ENCODE peak calls at places on chromosomes 6 and 20, in nine cellular contexts. V, O, T, Z, N, Q, W, L and U are unnamed samples.

GRCh38 chr6:119350202-119351004 is 842 bp upstream of the MAN1A1 start:
- DNase-seq in V (no peak), O (peak), T (no peak), Z (peak), N (peak), Q (no peak), W (no peak), L (no peak), U (peak)

GRCh38 chr20:18739785-18740184 is 73.8 kb upstream of the SCP2D1 start:
- DNase-seq in V (no peak), O (peak), T (no peak), Z (no peak), N (no peak), Q (no peak), W (no peak), L (no peak), U (no peak)

GRCh38 chr6:44534291-44534690 is 146.8 kb downstream of the CDC5L start:
- DNase-seq in V (no peak), O (no peak), T (no peak), Z (no peak), N (no peak), Q (no peak), W (no peak), L (no peak), U (no peak)

GRCh38 chr6:104572901-104573300 is 286.8 kb downstream of the HACE1 start:
- DNase-seq in V (no peak), O (no peak), T (no peak), Z (no peak), N (no peak), Q (no peak), W (no peak), L (no peak), U (no peak)

GRCh38 chr6:63598001-63598250 is 25.6 kb downstream of the LOC128125822 start:
- DNase-seq in V (no peak), O (no peak), T (no peak), Z (no peak), N (no peak), Q (no peak), W (no peak), L (no peak), U (no peak)

GRCh38 chr6:36362551-36363389 is 24.7 kb downstream of the ETV7 start:
- DNase-seq in V (no peak), O (no peak), T (no peak), Z (no peak), N (no peak), Q (no peak), W (no peak), L (no peak), U (no peak)

GRCh38 chr6:155078331-155078745 is 83.2 kb downstream of the TIAM2 start:
- DNase-seq in V (no peak), O (no peak), T (no peak), Z (no peak), N (no peak), Q (no peak), W (no peak), L (no peak), U (no peak)

GRCh38 chr6:68044264-68044663 is 590.8 kb upstream of the ADGRB3 start:
- DNase-seq in V (no peak), O (no peak), T (no peak), Z (no peak), N (no peak), Q (no peak), W (no peak), L (no peak), U (no peak)

GRCh38 chr6:106076139-106076538 is 10.0 kb upstream of the PRDM1 start:
- DNase-seq in V (no peak), O (no peak), T (no peak), Z (no peak), N (no peak), Q (no peak), W (no peak), L (no peak), U (no peak)

GRCh38 chr6:35969676-35970075 is 48.8 kb upstream of the SRPK1 start:
- DNase-seq in V (no peak), O (no peak), T (no peak), Z (no peak), N (no peak), Q (no peak), W (no peak), L (no peak), U (no peak)

GRCh38 chr6:169156108-169156821 is 97.4 kb downstream of the THBS2 start:
- DNase-seq in V (no peak), O (no peak), T (no peak), Z (no peak), N (no peak), Q (no peak), W (no peak), L (no peak), U (no peak)

GRCh38 chr6:46115634-46116033 is 14.2 kb upstream of the ENPP4 start:
- DNase-seq in V (no peak), O (no peak), T (no peak), Z (no peak), N (no peak), Q (no peak), W (no peak), L (no peak), U (no peak)

GRCh38 chr6:109892451-109893435 is 85.4 kb upstream of the GPR6 start:
- DNase-seq in V (no peak), O (no peak), T (peak), Z (no peak), N (no peak), Q (no peak), W (no peak), L (no peak), U (no peak)

GRCh38 chr6:91660893-91661292 is 1074.0 kb upstream of the MAP3K7 start:
- DNase-seq in V (no peak), O (no peak), T (no peak), Z (no peak), N (no peak), Q (no peak), W (no peak), L (no peak), U (no peak)

GRCh38 chr20:58953050-58953449 is 28.0 kb upstream of the NELFCD start:
- DNase-seq in V (no peak), O (no peak), T (no peak), Z (no peak), N (no peak), Q (no peak), W (no peak), L (no peak), U (no peak)

GRCh38 chr20:50872562-50873288 is 58.5 kb downstream of the ADNP start:
- DNase-seq in V (no peak), O (no peak), T (no peak), Z (no peak), N (no peak), Q (peak), W (no peak), L (no peak), U (no peak)

GRCh38 chr20:25065625-25066338 is 7.8 kb upstream of the ACSS1 start:
- DNase-seq in V (peak), O (peak), T (peak), Z (peak), N (peak), Q (peak), W (peak), L (no peak), U (peak)

GRCh38 chr20:1935696-1936366 is 40.6 kb downstream of the SIRPA start:
- DNase-seq in V (peak), O (no peak), T (no peak), Z (no peak), N (no peak), Q (no peak), W (no peak), L (no peak), U (no peak)

GRCh38 chr6:490251-491037 is 98.9 kb downstream of the IRF4 start:
- DNase-seq in V (no peak), O (no peak), T (no peak), Z (no peak), N (peak), Q (no peak), W (no peak), L (no peak), U (no peak)

GRCh38 chr6:14804444-14805210 is 441.2 kb upstream of the JARID2 start:
- DNase-seq in V (peak), O (no peak), T (no peak), Z (no peak), N (no peak), Q (no peak), W (no peak), L (no peak), U (no peak)

GRCh38 chr20:51500936-51501335 is 41.6 kb downstream of the NFATC2 start:
- DNase-seq in V (no peak), O (no peak), T (no peak), Z (peak), N (peak), Q (no peak), W (peak), L (no peak), U (no peak)

GRCh38 chr6:31393932-31394331 is 9.5 kb upstream of the MICA start:
- DNase-seq in V (no peak), O (no peak), T (no peak), Z (no peak), N (no peak), Q (no peak), W (no peak), L (no peak), U (no peak)

GRCh38 chr20:14344746-14345145 is 7.3 kb upstream of the FLRT3 start:
- DNase-seq in V (no peak), O (no peak), T (no peak), Z (no peak), N (no peak), Q (no peak), W (no peak), L (no peak), U (no peak)

GRCh38 chr6:138493413-138493812 is 5.9 kb downstream of the NHSL1 start:
- DNase-seq in V (no peak), O (no peak), T (peak), Z (no peak), N (no peak), Q (no peak), W (no peak), L (no peak), U (no peak)

GRCh38 chr6:97136644-97137358 is 146.2 kb downstream of the MMS22L start:
- DNase-seq in V (no peak), O (no peak), T (no peak), Z (no peak), N (no peak), Q (no peak), W (no peak), L (no peak), U (no peak)

GRCh38 chr20:50992336-50992732 is 30.6 kb downstream of the KCNG1 start:
- DNase-seq in V (no peak), O (no peak), T (peak), Z (no peak), N (no peak), Q (no peak), W (no peak), L (no peak), U (no peak)

GRCh38 chr20:8764289-8764962 is 304.5 kb upstream of the PLCB4 start:
- DNase-seq in V (no peak), O (no peak), T (peak), Z (no peak), N (no peak), Q (no peak), W (no peak), L (no peak), U (no peak)

GRCh38 chr20:59678286-59678685 is 73.9 kb downstream of the PHACTR3 start:
- DNase-seq in V (no peak), O (no peak), T (no peak), Z (no peak), N (no peak), Q (no peak), W (no peak), L (no peak), U (no peak)

GRCh38 chr6:137315081-137315480 is 95.9 kb upstream of the IFNGR1 start:
- DNase-seq in V (no peak), O (no peak), T (no peak), Z (no peak), N (no peak), Q (no peak), W (no peak), L (no peak), U (no peak)

GRCh38 chr6:112620832-112621569 is 273.9 kb downstream of the RFPL4B start:
- DNase-seq in V (no peak), O (no peak), T (no peak), Z (no peak), N (no peak), Q (no peak), W (no peak), L (no peak), U (no peak)

GRCh38 chr6:80143312-80143960 is 37.0 kb downstream of the BCKDHB start:
- DNase-seq in V (peak), O (no peak), T (peak), Z (no peak), N (no peak), Q (no peak), W (no peak), L (no peak), U (no peak)